ENCODE peak calls at places on chromosomes 1 and 21, in six cellular contexts. One of them, this sample, is unnamed.

GRCh38 chr21:33047231-33047630 is 21.5 kb downstream of the OLIG2 start:
- DNase-seq in AG10803: peak; percentile 57
- DNase-seq in lower leg skin: no peak
- DNase-seq in lower lobe of right lung: no peak
- DNase-seq in RWPE1: peak; percentile 51
- DNase-seq in AG04450: peak; percentile 2
- DNase-seq in this sample: peak; percentile 77

GRCh38 chr1:100219879-100220278 is 29.8 kb downstream of the DBT start:
- DNase-seq in AG10803: no peak
- DNase-seq in lower lobe of right lung: no peak
- DNase-seq in RWPE1: no peak
- DNase-seq in lower leg skin: no peak
- DNase-seq in AG04450: no peak
- DNase-seq in this sample: peak; percentile 35

GRCh38 chr1:51843948-51844347 is 34.6 kb downstream of the NRDC start:
- DNase-seq in lower leg skin: no peak
- DNase-seq in AG04450: no peak
- DNase-seq in RWPE1: no peak
- DNase-seq in AG10803: no peak
- DNase-seq in lower lobe of right lung: no peak
- DNase-seq in this sample: no peak

GRCh38 chr1:156860639-156861423 is at the start of gene NTRK1:
- DNase-seq in lower lobe of right lung: no peak
- DNase-seq in lower leg skin: no peak
- DNase-seq in AG10803: peak; percentile 10
- DNase-seq in RWPE1: peak; percentile 48
- DNase-seq in AG04450: no peak
- DNase-seq in this sample: peak; percentile 24

GRCh38 chr21:41886331-41886730 is 7.2 kb upstream of the PRDM15 start:
- DNase-seq in lower lobe of right lung: no peak
- DNase-seq in RWPE1: no peak
- DNase-seq in lower leg skin: no peak
- DNase-seq in AG04450: no peak
- DNase-seq in AG10803: no peak
- DNase-seq in this sample: no peak

GRCh38 chr1:223887724-223888428 is 42.1 kb upstream of the TP53BP2 start:
- DNase-seq in RWPE1: peak; percentile 93
- DNase-seq in AG10803: peak; percentile 90
- DNase-seq in lower leg skin: no peak
- DNase-seq in lower lobe of right lung: no peak
- DNase-seq in AG04450: peak; percentile 88
- DNase-seq in this sample: peak; percentile 100

GRCh38 chr1:14875781-14876564 is 277.5 kb downstream of the KAZN start:
- DNase-seq in RWPE1: no peak
- DNase-seq in AG10803: no peak
- DNase-seq in lower leg skin: peak; percentile 20
- DNase-seq in lower lobe of right lung: no peak
- DNase-seq in AG04450: no peak
- DNase-seq in this sample: no peak

GRCh38 chr1:236021424-236022135 is 43.3 kb downstream of the NID1 start:
- DNase-seq in lower leg skin: no peak
- DNase-seq in AG04450: no peak
- DNase-seq in RWPE1: no peak
- DNase-seq in AG10803: peak; percentile 94
- DNase-seq in lower lobe of right lung: no peak
- DNase-seq in this sample: no peak

GRCh38 chr21:24941316-24942185 is 665.7 kb downstream of the MRPL39 start:
- DNase-seq in lower lobe of right lung: no peak
- DNase-seq in RWPE1: peak; percentile 30
- DNase-seq in AG04450: no peak
- DNase-seq in lower leg skin: peak; percentile 23
- DNase-seq in AG10803: no peak
- DNase-seq in this sample: peak; percentile 80

GRCh38 chr1:166730299-166730888 is 108.9 kb upstream of the POGK start:
- DNase-seq in AG04450: no peak
- DNase-seq in AG10803: peak; percentile 2
- DNase-seq in lower lobe of right lung: peak; percentile 45
- DNase-seq in lower leg skin: no peak
- DNase-seq in RWPE1: no peak
- DNase-seq in this sample: peak; percentile 84

GRCh38 chr1:169160845-169161511 is 54.5 kb downstream of the ATP1B1 start:
- DNase-seq in lower lobe of right lung: no peak
- DNase-seq in lower leg skin: no peak
- DNase-seq in AG10803: no peak
- DNase-seq in AG04450: no peak
- DNase-seq in RWPE1: peak; percentile 26
- DNase-seq in this sample: peak; percentile 35

GRCh38 chr1:212752934-212753497 is 38.6 kb downstream of the NSL1 start:
- DNase-seq in RWPE1: no peak
- DNase-seq in AG04450: no peak
- DNase-seq in lower leg skin: no peak
- DNase-seq in lower lobe of right lung: no peak
- DNase-seq in AG10803: peak; percentile 12
- DNase-seq in this sample: no peak

GRCh38 chr21:45440736-45441350 is 35.9 kb downstream of the COL18A1 start:
- DNase-seq in RWPE1: no peak
- DNase-seq in lower leg skin: no peak
- DNase-seq in lower lobe of right lung: no peak
- DNase-seq in AG10803: no peak
- DNase-seq in AG04450: no peak
- DNase-seq in this sample: no peak

GRCh38 chr1:232613752-232614381 is 16.1 kb downstream of the SIPA1L2 start:
- DNase-seq in AG10803: peak; percentile 58
- DNase-seq in AG04450: peak; percentile 90
- DNase-seq in lower leg skin: no peak
- DNase-seq in lower lobe of right lung: no peak
- DNase-seq in RWPE1: no peak
- DNase-seq in this sample: peak; percentile 97

GRCh38 chr1:6127587-6128163 is 52.4 kb downstream of the CHD5 start:
- DNase-seq in AG04450: no peak
- DNase-seq in AG10803: peak; percentile 41
- DNase-seq in RWPE1: peak; percentile 97
- DNase-seq in lower leg skin: peak; percentile 26
- DNase-seq in lower lobe of right lung: peak; percentile 89
- DNase-seq in this sample: peak; percentile 73

GRCh38 chr1:228098323-228098931 is 4.7 kb downstream of the C1orf35 start:
- DNase-seq in AG10803: no peak
- DNase-seq in lower leg skin: no peak
- DNase-seq in AG04450: no peak
- DNase-seq in lower lobe of right lung: no peak
- DNase-seq in RWPE1: no peak
- DNase-seq in this sample: no peak

GRCh38 chr1:177306981-177307380 is 136.2 kb downstream of the BRINP2 start:
- DNase-seq in AG04450: no peak
- DNase-seq in RWPE1: no peak
- DNase-seq in lower lobe of right lung: no peak
- DNase-seq in AG10803: no peak
- DNase-seq in lower leg skin: no peak
- DNase-seq in this sample: no peak

GRCh38 chr1:111209622-111210021 is 9.2 kb upstream of the DENND2D start:
- DNase-seq in lower lobe of right lung: no peak
- DNase-seq in AG10803: no peak
- DNase-seq in AG04450: no peak
- DNase-seq in lower leg skin: no peak
- DNase-seq in RWPE1: no peak
- DNase-seq in this sample: no peak

GRCh38 chr1:30919025-30919881 is 10.7 kb upstream of the SDC3 start:
- DNase-seq in lower leg skin: no peak
- DNase-seq in RWPE1: no peak
- DNase-seq in AG04450: peak; percentile 55
- DNase-seq in lower lobe of right lung: no peak
- DNase-seq in AG10803: peak; percentile 62
- DNase-seq in this sample: peak; percentile 62

GRCh38 chr1:63935553-63935952 is 161.7 kb downstream of the ROR1 start:
- DNase-seq in AG10803: no peak
- DNase-seq in lower lobe of right lung: no peak
- DNase-seq in AG04450: no peak
- DNase-seq in RWPE1: no peak
- DNase-seq in lower leg skin: no peak
- DNase-seq in this sample: no peak

GRCh38 chr1:63937623-63938022 is 163.8 kb downstream of the ROR1 start:
- DNase-seq in AG10803: no peak
- DNase-seq in AG04450: no peak
- DNase-seq in RWPE1: no peak
- DNase-seq in lower leg skin: no peak
- DNase-seq in lower lobe of right lung: no peak
- DNase-seq in this sample: no peak

GRCh38 chr1:63936276-63936675 is 162.5 kb downstream of the ROR1 start:
- DNase-seq in AG10803: no peak
- DNase-seq in AG04450: no peak
- DNase-seq in lower leg skin: no peak
- DNase-seq in RWPE1: no peak
- DNase-seq in lower lobe of right lung: no peak
- DNase-seq in this sample: no peak

GRCh38 chr1:63931468-63931867 is 157.7 kb downstream of the ROR1 start:
- DNase-seq in AG04450: no peak
- DNase-seq in lower leg skin: no peak
- DNase-seq in RWPE1: no peak
- DNase-seq in AG10803: no peak
- DNase-seq in lower lobe of right lung: no peak
- DNase-seq in this sample: no peak

GRCh38 chr1:63935148-63935547 is 161.3 kb downstream of the ROR1 start:
- DNase-seq in RWPE1: peak; percentile 11
- DNase-seq in AG04450: no peak
- DNase-seq in lower leg skin: no peak
- DNase-seq in AG10803: no peak
- DNase-seq in lower lobe of right lung: no peak
- DNase-seq in this sample: peak; percentile 53
- TF ChIP-seq CTCF in RWPE1: no peak
- TF ChIP-seq CTCF in AG04450: peak; percentile 19
- TF ChIP-seq CTCF in lower leg skin: no peak
- TF ChIP-seq CTCF in AG10803: peak; percentile 37
- TF ChIP-seq CTCF in lower lobe of right lung: peak; percentile 9
- TF ChIP-seq CTCF in this sample: peak; percentile 36

GRCh38 chr1:103616362-103616761 is 865 bp upstream of the AMY2A start:
- DNase-seq in AG04450: no peak
- DNase-seq in lower leg skin: no peak
- DNase-seq in lower lobe of right lung: peak; percentile 9
- DNase-seq in AG10803: no peak
- DNase-seq in RWPE1: no peak
- DNase-seq in this sample: no peak
- TF ChIP-seq CTCF in AG04450: no peak
- TF ChIP-seq CTCF in lower leg skin: no peak
- TF ChIP-seq CTCF in lower lobe of right lung: no peak
- TF ChIP-seq CTCF in AG10803: no peak
- TF ChIP-seq CTCF in RWPE1: no peak
- TF ChIP-seq CTCF in this sample: no peak

DNA sequence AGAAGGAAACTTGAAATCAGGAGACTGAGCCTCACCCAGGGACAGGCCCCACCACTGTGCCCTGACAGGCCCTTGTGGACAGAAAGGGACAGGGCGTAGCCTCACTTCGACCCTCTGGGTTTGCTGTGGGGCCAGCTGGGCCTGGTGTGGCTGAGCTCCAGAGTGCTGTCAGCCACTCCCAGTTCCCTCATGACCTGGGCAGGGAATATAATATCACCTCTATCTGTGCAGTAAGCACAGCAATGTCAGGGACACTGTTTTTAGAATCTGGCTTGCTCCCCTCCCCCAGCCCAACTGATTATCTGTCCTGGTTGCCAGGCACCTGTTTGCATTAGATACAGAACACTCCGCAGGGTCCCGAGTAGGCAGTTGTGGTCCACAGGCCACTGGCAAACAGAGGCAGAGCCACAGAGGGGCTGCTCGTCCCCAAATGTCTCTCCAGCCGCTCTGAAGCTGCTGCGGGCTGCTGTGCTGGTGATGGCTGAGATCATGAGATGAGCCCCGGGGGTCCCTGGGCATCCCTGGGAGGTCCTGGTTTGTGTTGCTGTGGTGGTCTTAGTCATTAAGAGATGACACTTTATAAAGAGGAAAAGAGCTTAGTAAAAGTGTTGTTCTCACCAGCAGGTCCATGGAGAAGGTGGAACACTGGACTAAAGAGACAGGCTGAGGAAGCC is 51.6 kb downstream of the ETS2 start:
- DNase-seq in RWPE1: no peak
- DNase-seq in lower leg skin: no peak
- DNase-seq in AG10803: no peak
- DNase-seq in AG04450: no peak
- DNase-seq in lower lobe of right lung: no peak
- DNase-seq in this sample: no peak
- TF ChIP-seq CTCF in RWPE1: no peak
- TF ChIP-seq CTCF in lower leg skin: no peak
- TF ChIP-seq CTCF in AG10803: no peak
- TF ChIP-seq CTCF in AG04450: no peak
- TF ChIP-seq CTCF in lower lobe of right lung: no peak
- TF ChIP-seq CTCF in this sample: no peak

GRCh38 chr1:27520651-27521050 is 30.7 kb upstream of the WASF2 start:
- DNase-seq in lower lobe of right lung: no peak
- DNase-seq in AG10803: no peak
- DNase-seq in lower leg skin: no peak
- DNase-seq in RWPE1: no peak
- DNase-seq in AG04450: no peak
- DNase-seq in this sample: no peak

GRCh38 chr1:27522148-27522859 is 32.3 kb upstream of the WASF2 start:
- DNase-seq in RWPE1: no peak
- DNase-seq in lower lobe of right lung: peak; percentile 70
- DNase-seq in AG10803: no peak
- DNase-seq in lower leg skin: peak; percentile 87
- DNase-seq in AG04450: no peak
- DNase-seq in this sample: peak; percentile 64

GRCh38 chr1:27522860-27523665 is 33.1 kb upstream of the WASF2 start:
- DNase-seq in RWPE1: no peak
- DNase-seq in AG04450: no peak
- DNase-seq in lower leg skin: no peak
- DNase-seq in lower lobe of right lung: no peak
- DNase-seq in AG10803: no peak
- DNase-seq in this sample: peak; percentile 60

GRCh38 chr1:27519341-27520258 is 29.6 kb upstream of the WASF2 start:
- DNase-seq in lower leg skin: no peak
- DNase-seq in AG10803: no peak
- DNase-seq in RWPE1: no peak
- DNase-seq in lower lobe of right lung: no peak
- DNase-seq in AG04450: no peak
- DNase-seq in this sample: no peak

DNA sequence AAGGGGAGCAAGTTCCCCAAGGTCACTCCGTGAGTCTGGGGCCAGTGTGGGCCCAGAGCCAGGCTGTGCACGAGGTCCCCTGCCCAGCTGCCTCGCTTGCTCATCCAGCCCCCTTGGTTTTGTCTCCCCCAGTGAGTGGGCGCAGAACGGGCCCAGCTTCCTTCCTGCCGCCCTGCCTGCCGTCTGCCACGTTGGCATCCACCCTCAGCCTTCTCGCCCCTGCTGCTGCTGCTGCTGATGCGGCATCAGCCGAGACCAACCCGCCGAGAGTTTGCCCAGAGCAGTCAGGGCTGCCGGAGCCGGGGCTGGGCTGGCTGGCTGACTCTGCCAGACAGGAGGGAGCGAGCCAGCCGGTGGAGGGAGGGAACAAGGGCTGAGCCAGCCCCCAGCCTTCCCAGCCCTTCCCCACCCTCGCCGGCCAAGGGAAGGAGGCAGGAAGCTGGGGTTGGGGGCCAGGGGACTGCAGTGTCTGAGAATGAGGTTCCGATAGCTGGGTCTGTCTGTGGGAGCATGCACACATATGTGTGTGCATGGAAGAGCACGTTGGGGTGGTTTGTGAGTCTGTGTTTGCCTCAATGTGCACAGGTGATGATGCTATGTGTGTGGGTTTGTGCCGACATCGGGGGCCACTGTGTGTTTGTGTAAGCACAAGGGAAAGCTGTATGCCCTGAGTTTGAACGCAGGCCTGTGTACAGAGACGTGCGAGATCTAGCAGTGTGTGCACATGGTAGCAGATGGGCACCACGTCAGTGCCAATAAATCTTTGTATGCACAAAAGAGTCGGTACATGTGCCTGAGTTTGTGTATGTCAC is 31.6 kb upstream of the WASF2 start:
- DNase-seq in AG04450: no peak
- DNase-seq in AG10803: no peak
- DNase-seq in lower leg skin: no peak
- DNase-seq in lower lobe of right lung: no peak
- DNase-seq in RWPE1: no peak
- DNase-seq in this sample: no peak
- TF ChIP-seq CTCF in AG04450: no peak
- TF ChIP-seq CTCF in AG10803: no peak
- TF ChIP-seq CTCF in lower leg skin: no peak
- TF ChIP-seq CTCF in lower lobe of right lung: no peak
- TF ChIP-seq CTCF in RWPE1: no peak
- TF ChIP-seq CTCF in this sample: no peak

This sample was measured in MCF 10A.